ENCODE peak calls at places on chromosomes 2 and 18, in six cellular contexts. P is A549, L is IMR-90, S is K562, J is GM12878, O is HepG2. E is an unnamed sample.

GRCh38 chr18:26425148-26425531 is 123.2 kb downstream of the KCTD1 start:
- DNase-seq in S (no peak), L (peak), J (no peak), P (no peak), O (no peak), E (no peak)

GRCh38 chr2:171272039-171272438 is 111.3 kb upstream of the TLK1 start:
- DNase-seq in J (no peak), S (no peak), O (peak), P (peak), L (peak), E (no peak)

GRCh38 chr18:77899972-77900754 is 650.5 kb downstream of the GALR1 start:
- DNase-seq in J (no peak), P (peak), O (no peak), S (peak), L (no peak), E (no peak)

GRCh38 chr2:1871171-1871570 is 126.9 kb upstream of the PXDN start:
- DNase-seq in J (no peak), L (no peak), O (no peak), S (no peak), P (no peak), E (no peak)

GRCh38 chr2:172102159-172102857 is 392 bp downstream of the DLX2 start:
- DNase-seq in P (no peak), S (peak), O (no peak), J (no peak), L (peak), E (no peak)

GRCh38 chr2:11344956-11345671 is 678 bp upstream of the ROCK2 start:
- DNase-seq in P (peak), O (peak), L (peak), S (peak), J (no peak), E (no peak)

GRCh38 chr2:18455256-18455862 is 105.1 kb downstream of the RDH14 start:
- DNase-seq in L (peak), S (no peak), P (peak), O (peak), J (no peak), E (no peak)

GRCh38 chr2:78985558-78985957 is 39.9 kb upstream of the REG3G start:
- DNase-seq in S (no peak), P (no peak), O (no peak), J (no peak), L (no peak), E (no peak)

GRCh38 chr2:8285081-8285480 is 396.8 kb upstream of the ID2 start:
- DNase-seq in L (no peak), J (no peak), S (no peak), P (no peak), O (peak), E (no peak)

GRCh38 chr2:26178746-26179436 is 6.0 kb downstream of the GAREM2 start:
- DNase-seq in J (no peak), P (no peak), O (no peak), S (peak), L (no peak), E (no peak)
- TF ChIP-seq BHLHE40 in J (no peak), P (no peak), O (no peak), S (no peak), L (no peak), E (no peak)

GRCh38 chr18:5061785-5062184 is 135.3 kb downstream of the AKAIN1 start:
- DNase-seq in P (no peak), O (no peak), L (no peak), J (no peak), S (no peak), E (no peak)
- TF ChIP-seq BHLHE40 in P (no peak), O (no peak), L (no peak), J (no peak), S (no peak), E (no peak)

DNA sequence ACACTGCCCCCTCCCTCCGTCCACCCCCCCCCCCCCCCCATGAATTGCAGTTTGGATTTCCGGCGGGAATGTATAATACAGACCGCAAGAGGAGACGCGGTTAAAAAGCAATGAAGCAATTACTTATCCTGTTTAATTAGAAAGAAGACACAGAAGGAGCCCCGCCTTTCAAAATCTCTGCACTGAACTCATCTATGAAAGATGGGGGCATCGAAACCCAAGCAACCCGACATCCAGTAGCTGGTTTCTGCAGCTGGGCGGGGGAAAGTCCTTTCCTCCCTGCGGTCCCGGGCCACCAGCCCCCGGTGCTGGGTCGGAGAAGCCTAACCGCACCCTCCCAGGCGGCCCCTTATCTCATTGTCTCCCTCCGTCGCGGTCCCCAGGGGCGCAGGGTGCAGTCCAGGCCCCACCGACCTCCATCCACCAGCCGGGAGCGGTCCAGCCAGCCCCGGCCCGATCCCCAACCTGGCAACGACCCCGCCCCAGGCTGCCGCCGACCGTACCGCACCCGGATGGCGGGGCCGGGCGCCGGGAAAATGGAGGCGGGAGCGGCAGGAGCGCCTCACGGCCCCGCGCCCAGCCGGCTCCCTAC is 519 bp downstream of the RAPH1 start:
- DNase-seq in P (peak), L (no peak), O (peak), J (no peak), S (peak), E (no peak)
- TF ChIP-seq BHLHE40 in P (no peak), L (no peak), O (no peak), J (no peak), S (no peak), E (no peak)

GRCh38 chr2:99430614-99431258 is 59.1 kb downstream of the REV1 start:
- DNase-seq in S (no peak), P (no peak), L (peak), J (no peak), O (no peak), E (no peak)
- TF ChIP-seq BHLHE40 in S (no peak), P (no peak), L (peak), J (no peak), O (no peak), E (no peak)

E was measured in HEK293T.